ENCODE peak calls at places on chromosomes 11 and 22, in ten cellular contexts. One of them, this sample, is unnamed.

GRCh38 chr22:24553597-24554315 is 1.2 kb downstream of the GUCD1 start:
- DNase-seq in NB4: peak
- DNase-seq in stimulated activated CD4-positive, alpha-beta T cell treated with anti-CD3 and anti-CD28 coated beads, Interleukin-1b, Interleukin-23, amount 100 ng/mL, for 24 hours: no peak
- DNase-seq in activated T-helper 1 cell treated with anti-CD3 and anti-CD28 coated beads, Interleukin-2, amount 50 U/mL, for 16 hours: no peak
- DNase-seq in type B pancreatic cell: no peak
- DNase-seq in T follicular helper cell: no peak
- DNase-seq in smooth muscle cell of the brain vasculature: no peak
- DNase-seq in RCC 7860: no peak
- DNase-seq in activated T-helper 2 cell treated with anti-CD3 and anti-CD28 coated beads, Interferon-gamma antibody, Interleukin-2, Interleukin-4, amounts not matched to agents 10 μg/mL and 5 μg/mL and 100 μg/mL, durations not matched to agents 14 hours and 24 hours and 36 hours: no peak
- DNase-seq in COR-L47: peak
- DNase-seq in this sample: no peak

GRCh38 chr11:95516786-95517185 is 272.8 kb downstream of the FAM76B start:
- DNase-seq in NB4: no peak
- DNase-seq in stimulated activated CD4-positive, alpha-beta T cell treated with anti-CD3 and anti-CD28 coated beads, Interleukin-1b, Interleukin-23, amount 100 ng/mL, for 24 hours: no peak
- DNase-seq in activated T-helper 1 cell treated with anti-CD3 and anti-CD28 coated beads, Interleukin-2, amount 50 U/mL, for 16 hours: no peak
- DNase-seq in type B pancreatic cell: no peak
- DNase-seq in T follicular helper cell: no peak
- DNase-seq in smooth muscle cell of the brain vasculature: no peak
- DNase-seq in RCC 7860: no peak
- DNase-seq in activated T-helper 2 cell treated with anti-CD3 and anti-CD28 coated beads, Interferon-gamma antibody, Interleukin-2, Interleukin-4, amounts not matched to agents 10 μg/mL and 5 μg/mL and 100 μg/mL, durations not matched to agents 14 hours and 24 hours and 36 hours: no peak
- DNase-seq in COR-L47: no peak
- DNase-seq in this sample: no peak

GRCh38 chr11:79371152-79371551 is 69.7 kb downstream of the TENM4 start:
- DNase-seq in NB4: no peak
- DNase-seq in stimulated activated CD4-positive, alpha-beta T cell treated with anti-CD3 and anti-CD28 coated beads, Interleukin-1b, Interleukin-23, amount 100 ng/mL, for 24 hours: no peak
- DNase-seq in activated T-helper 1 cell treated with anti-CD3 and anti-CD28 coated beads, Interleukin-2, amount 50 U/mL, for 16 hours: no peak
- DNase-seq in type B pancreatic cell: no peak
- DNase-seq in T follicular helper cell: no peak
- DNase-seq in smooth muscle cell of the brain vasculature: no peak
- DNase-seq in RCC 7860: no peak
- DNase-seq in activated T-helper 2 cell treated with anti-CD3 and anti-CD28 coated beads, Interferon-gamma antibody, Interleukin-2, Interleukin-4, amounts not matched to agents 10 μg/mL and 5 μg/mL and 100 μg/mL, durations not matched to agents 14 hours and 24 hours and 36 hours: no peak
- DNase-seq in COR-L47: no peak
- DNase-seq in this sample: no peak

GRCh38 chr22:39185601-39186012 is 33.1 kb upstream of the CBX7 start:
- DNase-seq in NB4: no peak
- DNase-seq in stimulated activated CD4-positive, alpha-beta T cell treated with anti-CD3 and anti-CD28 coated beads, Interleukin-1b, Interleukin-23, amount 100 ng/mL, for 24 hours: no peak
- DNase-seq in activated T-helper 1 cell treated with anti-CD3 and anti-CD28 coated beads, Interleukin-2, amount 50 U/mL, for 16 hours: no peak
- DNase-seq in type B pancreatic cell: no peak
- DNase-seq in T follicular helper cell: no peak
- DNase-seq in smooth muscle cell of the brain vasculature: no peak
- DNase-seq in RCC 7860: no peak
- DNase-seq in activated T-helper 2 cell treated with anti-CD3 and anti-CD28 coated beads, Interferon-gamma antibody, Interleukin-2, Interleukin-4, amounts not matched to agents 10 μg/mL and 5 μg/mL and 100 μg/mL, durations not matched to agents 14 hours and 24 hours and 36 hours: no peak
- DNase-seq in COR-L47: no peak
- DNase-seq in this sample: no peak

GRCh38 chr11:100980156-100980555 is 149.5 kb downstream of the PGR start:
- DNase-seq in NB4: peak
- DNase-seq in stimulated activated CD4-positive, alpha-beta T cell treated with anti-CD3 and anti-CD28 coated beads, Interleukin-1b, Interleukin-23, amount 100 ng/mL, for 24 hours: no peak
- DNase-seq in activated T-helper 1 cell treated with anti-CD3 and anti-CD28 coated beads, Interleukin-2, amount 50 U/mL, for 16 hours: no peak
- DNase-seq in type B pancreatic cell: no peak
- DNase-seq in T follicular helper cell: no peak
- DNase-seq in smooth muscle cell of the brain vasculature: peak
- DNase-seq in RCC 7860: no peak
- DNase-seq in activated T-helper 2 cell treated with anti-CD3 and anti-CD28 coated beads, Interferon-gamma antibody, Interleukin-2, Interleukin-4, amounts not matched to agents 10 μg/mL and 5 μg/mL and 100 μg/mL, durations not matched to agents 14 hours and 24 hours and 36 hours: no peak
- DNase-seq in COR-L47: peak
- DNase-seq in this sample: no peak

GRCh38 chr11:25860677-25861445 is 471.1 kb upstream of the ANO3 start:
- DNase-seq in NB4: no peak
- DNase-seq in stimulated activated CD4-positive, alpha-beta T cell treated with anti-CD3 and anti-CD28 coated beads, Interleukin-1b, Interleukin-23, amount 100 ng/mL, for 24 hours: no peak
- DNase-seq in activated T-helper 1 cell treated with anti-CD3 and anti-CD28 coated beads, Interleukin-2, amount 50 U/mL, for 16 hours: no peak
- DNase-seq in type B pancreatic cell: no peak
- DNase-seq in T follicular helper cell: no peak
- DNase-seq in smooth muscle cell of the brain vasculature: peak
- DNase-seq in RCC 7860: no peak
- DNase-seq in activated T-helper 2 cell treated with anti-CD3 and anti-CD28 coated beads, Interferon-gamma antibody, Interleukin-2, Interleukin-4, amounts not matched to agents 10 μg/mL and 5 μg/mL and 100 μg/mL, durations not matched to agents 14 hours and 24 hours and 36 hours: no peak
- DNase-seq in COR-L47: peak
- DNase-seq in this sample: no peak

GRCh38 chr11:820655-821512 is 2.2 kb downstream of the PNPLA2 start:
- DNase-seq in NB4: peak
- DNase-seq in stimulated activated CD4-positive, alpha-beta T cell treated with anti-CD3 and anti-CD28 coated beads, Interleukin-1b, Interleukin-23, amount 100 ng/mL, for 24 hours: no peak
- DNase-seq in activated T-helper 1 cell treated with anti-CD3 and anti-CD28 coated beads, Interleukin-2, amount 50 U/mL, for 16 hours: no peak
- DNase-seq in type B pancreatic cell: no peak
- DNase-seq in T follicular helper cell: no peak
- DNase-seq in smooth muscle cell of the brain vasculature: no peak
- DNase-seq in RCC 7860: peak
- DNase-seq in activated T-helper 2 cell treated with anti-CD3 and anti-CD28 coated beads, Interferon-gamma antibody, Interleukin-2, Interleukin-4, amounts not matched to agents 10 μg/mL and 5 μg/mL and 100 μg/mL, durations not matched to agents 14 hours and 24 hours and 36 hours: no peak
- DNase-seq in COR-L47: no peak
- DNase-seq in this sample: no peak

GRCh38 chr11:8262552-8263108 is 1.0 kb downstream of the LMO1 start:
- DNase-seq in NB4: no peak
- DNase-seq in stimulated activated CD4-positive, alpha-beta T cell treated with anti-CD3 and anti-CD28 coated beads, Interleukin-1b, Interleukin-23, amount 100 ng/mL, for 24 hours: peak
- DNase-seq in activated T-helper 1 cell treated with anti-CD3 and anti-CD28 coated beads, Interleukin-2, amount 50 U/mL, for 16 hours: no peak
- DNase-seq in type B pancreatic cell: peak
- DNase-seq in T follicular helper cell: no peak
- DNase-seq in smooth muscle cell of the brain vasculature: no peak
- DNase-seq in RCC 7860: no peak
- DNase-seq in activated T-helper 2 cell treated with anti-CD3 and anti-CD28 coated beads, Interferon-gamma antibody, Interleukin-2, Interleukin-4, amounts not matched to agents 10 μg/mL and 5 μg/mL and 100 μg/mL, durations not matched to agents 14 hours and 24 hours and 36 hours: no peak
- DNase-seq in COR-L47: peak
- DNase-seq in this sample: no peak

GRCh38 chr11:133934096-133934495 is 22.7 kb downstream of the IGSF9B start:
- DNase-seq in NB4: no peak
- DNase-seq in stimulated activated CD4-positive, alpha-beta T cell treated with anti-CD3 and anti-CD28 coated beads, Interleukin-1b, Interleukin-23, amount 100 ng/mL, for 24 hours: no peak
- DNase-seq in activated T-helper 1 cell treated with anti-CD3 and anti-CD28 coated beads, Interleukin-2, amount 50 U/mL, for 16 hours: no peak
- DNase-seq in type B pancreatic cell: no peak
- DNase-seq in T follicular helper cell: no peak
- DNase-seq in smooth muscle cell of the brain vasculature: no peak
- DNase-seq in RCC 7860: no peak
- DNase-seq in activated T-helper 2 cell treated with anti-CD3 and anti-CD28 coated beads, Interferon-gamma antibody, Interleukin-2, Interleukin-4, amounts not matched to agents 10 μg/mL and 5 μg/mL and 100 μg/mL, durations not matched to agents 14 hours and 24 hours and 36 hours: no peak
- DNase-seq in COR-L47: no peak
- DNase-seq in this sample: no peak